ENCODE peak calls at places on chromosomes 1 and 21, in four cellular contexts. K is fibroblast of mammary gland, I is mesothelial cell of epicardium, B is endothelial cell. V is an unnamed sample.
A peak's percentile ranks its signal among the peaks of the same experiment; 100 is the strongest.

GRCh38 chr1:226903819-226904710 is 33.6 kb downstream of the PSEN2 start:
- DNase-seq in K (peak; percentile 74), B (no peak), I (no peak), V (no peak)

GRCh38 chr1:2159124-2159523 is 35.4 kb downstream of the FAAP20 start:
- DNase-seq in K (no peak), I (no peak), B (no peak), V (no peak)

GRCh38 chr1:178004926-178005391 is 35.1 kb upstream of the SEC16B start:
- DNase-seq in I (no peak), K (peak; percentile 78), B (no peak), V (no peak)

GRCh38 chr1:20624709-20625108 is 8.5 kb upstream of the PINK1 start:
- DNase-seq in B (no peak), K (no peak), I (no peak), V (no peak)

GRCh38 chr1:184891440-184891839 is 82.9 kb downstream of the NIBAN1 start:
- DNase-seq in B (no peak), K (no peak), I (no peak), V (no peak)

GRCh38 chr1:180571832-180572636 is 13.3 kb downstream of the OVAAL start:
- DNase-seq in I (no peak), B (no peak), K (peak; percentile 26), V (no peak)

GRCh38 chr1:184056921-184057496 is 5.5 kb downstream of the TSEN15 start:
- DNase-seq in I (no peak), B (no peak), K (peak; percentile 49), V (no peak)

GRCh38 chr1:219085082-219085481 is 88.6 kb upstream of the LYPLAL1 start:
- DNase-seq in B (no peak), K (peak; percentile 86), I (no peak), V (no peak)

GRCh38 chr1:36760081-36760480 is 274.2 kb downstream of the GRIK3 start:
- DNase-seq in B (no peak), I (no peak), K (no peak), V (no peak)

GRCh38 chr1:234197839-234198238 is 175.4 kb upstream of the COA6 start:
- DNase-seq in B (no peak), I (no peak), K (no peak), V (no peak)

GRCh38 chr1:236575523-236575922 is 28.8 kb downstream of the HEATR1 start:
- DNase-seq in I (no peak), B (no peak), K (peak; percentile 33), V (no peak)

GRCh38 chr1:113391643-113392271 is 1.4 kb downstream of the MAGI3 start:
- DNase-seq in K (no peak), B (no peak), I (no peak), V (no peak)

GRCh38 chr1:76494807-76495206 is 372.5 kb upstream of the ST6GALNAC5 start:
- DNase-seq in B (no peak), K (peak; percentile 29), I (no peak), V (no peak)

GRCh38 chr1:37189111-37189510 is 154.8 kb upstream of the GRIK3 start:
- DNase-seq in K (no peak), B (no peak), I (no peak), V (no peak)

GRCh38 chr1:226814751-226815496 is 55.5 kb upstream of the PSEN2 start:
- DNase-seq in I (no peak), B (peak; percentile 27), K (peak; percentile 91), V (no peak)

GRCh38 chr1:16064536-16065196 is 8.8 kb downstream of the FAM131C start:
- DNase-seq in K (no peak), B (no peak), I (no peak), V (no peak)

GRCh38 chr1:153866045-153866850 is 56.5 kb downstream of the GATAD2B start:
- DNase-seq in I (no peak), K (peak; percentile 84), B (no peak), V (no peak)

GRCh38 chr1:5884110-5884509 is 108.1 kb downstream of the NPHP4 start:
- DNase-seq in B (no peak), K (no peak), I (no peak), V (no peak)

GRCh38 chr1:2229032-2229920 is 1.2 kb downstream of the SKI start:
- DNase-seq in K (peak; percentile 58), I (peak; percentile 65), B (peak; percentile 57), V (no peak)

GRCh38 chr1:56934400-56935080 is 31.3 kb downstream of the C8B start:
- DNase-seq in K (peak; percentile 96), I (no peak), B (no peak), V (no peak)

GRCh38 chr1:219119839-219120238 is 53.8 kb upstream of the LYPLAL1 start:
- DNase-seq in B (no peak), I (no peak), K (peak; percentile 40), V (no peak)

GRCh38 chr1:88104886-88105285 is 579.2 kb upstream of the PKN2 start:
- DNase-seq in K (no peak), I (no peak), B (no peak), V (no peak)

GRCh38 chr1:109239580-109240068 is 9.7 kb upstream of the CELSR2 start:
- DNase-seq in K (peak; percentile 38), I (no peak), B (peak; percentile 46), V (no peak)

GRCh38 chr1:44049839-44050238 is 18.6 kb upstream of the SLC6A9 start:
- DNase-seq in B (no peak), I (no peak), K (peak; percentile 96), V (no peak)

GRCh38 chr1:203335503-203335902 is 15.4 kb downstream of the FMOD start:
- DNase-seq in I (no peak), K (no peak), B (no peak), V (no peak)

GRCh38 chr1:246295968-246296367 is 211.1 kb downstream of the SMYD3 start:
- DNase-seq in B (no peak), K (no peak), I (no peak), V (no peak)

GRCh38 chr21:36756527-36756926 is 57.6 kb downstream of the SIM2 start:
- DNase-seq in K (peak; percentile 18), I (no peak), B (no peak), V (no peak)

GRCh38 chr1:218336353-218336752 is 8.8 kb upstream of the TGFB2 start:
- DNase-seq in I (no peak), B (no peak), K (peak; percentile 25), V (no peak)

GRCh38 chr21:29261555-29262540 is 36.9 kb upstream of the BACH1 start:
- DNase-seq in K (no peak), I (no peak), B (no peak), V (no peak)

GRCh38 chr1:203342192-203342940 is 8.6 kb downstream of the FMOD start:
- DNase-seq in K (peak; percentile 40), I (peak; percentile 68), B (peak; percentile 69), V (peak; percentile 72)

GRCh38 chr1:36365310-36365895 is 20.3 kb downstream of the STK40 start:
- DNase-seq in K (peak; percentile 86), B (no peak), I (no peak), V (no peak)

GRCh38 chr1:224267922-224268321 is 62.0 kb downstream of the NVL start:
- DNase-seq in K (no peak), I (no peak), B (no peak), V (no peak)

GRCh38 chr1:243850368-243851128 is 505 bp upstream of the AKT3 start:
- DNase-seq in I (peak; percentile 86), B (peak; percentile 81), K (peak; percentile 80), V (peak; percentile 74)

GRCh38 chr1:119859647-119860046 is 36.7 kb downstream of the ADAM30 start:
- DNase-seq in I (no peak), B (no peak), K (peak; percentile 90), V (no peak)

GRCh38 chr1:29489471-29489870 is 253.1 kb downstream of the PTPRU start:
- DNase-seq in I (no peak), K (no peak), B (no peak), V (no peak)
- TF ChIP-seq CTCF in I (no peak), K (no peak), B (no peak), V (no peak)

DNA sequence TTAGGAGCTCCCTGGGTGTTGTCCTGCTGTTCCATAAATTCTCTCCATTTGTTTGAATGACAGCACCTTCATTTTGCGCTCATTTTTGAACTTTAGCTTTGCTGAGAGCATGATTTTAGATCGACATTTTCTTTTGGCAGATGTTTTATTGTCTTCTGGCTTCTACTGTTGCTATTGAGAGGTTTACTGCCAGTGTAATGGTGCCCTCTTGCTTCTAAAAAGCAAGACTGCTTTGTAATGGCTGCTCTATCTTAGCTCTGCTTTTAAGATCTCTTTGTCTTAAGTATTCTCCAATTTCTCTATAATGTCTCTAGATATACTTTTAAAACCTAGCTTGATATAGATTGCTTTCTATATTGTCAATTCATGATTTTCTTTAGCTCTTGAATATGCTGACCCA is 27.8 kb downstream of the THEM4 start:
- DNase-seq in I (no peak), K (no peak), B (no peak), V (no peak)
- TF ChIP-seq CTCF in I (no peak), K (no peak), B (no peak), V (no peak)

GRCh38 chr1:23752909-23753308 is 9.6 kb downstream of the ELOA start:
- DNase-seq in I (no peak), K (no peak), B (no peak), V (no peak)

GRCh38 chr1:23756676-23757075 is 13.4 kb downstream of the ELOA start:
- DNase-seq in K (peak; percentile 74), I (no peak), B (no peak), V (no peak)

GRCh38 chr1:23747947-23748346 is 4.7 kb downstream of the ELOA start:
- DNase-seq in I (no peak), B (no peak), K (no peak), V (no peak)

GRCh38 chr1:23751815-23752200 is 8.5 kb downstream of the ELOA start:
- DNase-seq in I (no peak), K (no peak), B (no peak), V (no peak)

GRCh38 chr1:23751050-23751814 is 8.0 kb downstream of the ELOA start:
- DNase-seq in I (no peak), B (peak; percentile 42), K (peak; percentile 83), V (peak; percentile 33)
- TF ChIP-seq CTCF in I (peak; percentile 40), B (peak; percentile 44), K (peak; percentile 81), V (peak; percentile 74)

GRCh38 chr1:27603962-27604578 is at the start of gene AHDC1:
- DNase-seq in I (peak; percentile 94), B (peak; percentile 91), K (peak; percentile 80), V (peak; percentile 85)

GRCh38 chr1:27603320-27603961 is 503 bp downstream of the AHDC1 start:
- DNase-seq in B (peak; percentile 46), K (no peak), I (no peak), V (no peak)

GRCh38 chr1:27601771-27602509 is 2.0 kb downstream of the AHDC1 start:
- DNase-seq in I (no peak), B (peak; percentile 24), K (no peak), V (no peak)

GRCh38 chr1:27601321-27601770 is 2.6 kb downstream of the AHDC1 start:
- DNase-seq in B (no peak), I (no peak), K (no peak), V (no peak)

DNA sequence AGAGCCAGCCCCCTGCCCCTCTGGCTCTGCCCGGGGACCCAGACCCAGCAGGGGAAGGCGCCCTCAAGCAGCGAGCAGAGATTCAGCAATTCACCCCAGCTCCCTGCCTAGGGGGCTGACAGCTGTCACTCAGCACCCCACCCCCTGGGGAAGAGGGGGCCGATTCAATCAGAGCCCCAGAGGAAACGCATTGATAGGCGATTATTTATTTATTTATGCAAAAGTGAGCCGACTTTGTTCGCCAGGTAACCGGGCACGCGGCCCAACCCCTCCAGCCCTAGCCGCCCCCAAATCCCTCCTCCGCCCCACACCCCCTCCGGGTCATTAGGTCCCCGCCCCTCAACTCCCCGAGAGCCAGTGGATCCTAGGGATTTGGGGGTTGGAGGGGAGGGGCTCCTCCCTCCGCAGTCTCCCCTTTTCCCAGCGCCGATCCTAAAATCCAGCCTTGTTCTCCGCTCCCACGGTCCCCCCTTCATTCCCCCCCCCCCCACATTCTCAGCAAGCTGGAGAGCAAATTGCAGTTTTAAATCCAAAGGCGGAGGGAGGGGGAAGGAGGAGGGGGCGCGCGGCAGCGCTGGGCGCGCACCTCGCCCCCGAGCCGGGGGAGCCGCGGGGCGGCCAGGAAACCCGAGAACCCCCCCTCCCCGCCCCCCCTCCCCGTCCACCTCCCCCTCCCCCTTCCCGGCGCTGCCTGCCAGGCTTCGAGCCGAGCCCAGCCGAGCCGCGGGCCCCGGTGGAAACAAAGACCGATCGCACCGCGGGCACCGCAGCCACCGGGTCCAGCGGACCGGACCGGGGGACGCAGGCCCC is 1.2 kb downstream of the AHDC1 start:
- DNase-seq in B (peak; percentile 55), K (no peak), I (peak; percentile 75), V (no peak)
- TF ChIP-seq CTCF in B (no peak), K (no peak), I (no peak), V (no peak)

V was measured in neural crest cell.